ENCODE peak calls at places on chromosomes 2 and 18, in five cellular contexts. One of them, this sample, is unnamed.

GRCh38 chr2:26735883-26736588 is 28.0 kb upstream of the SLC35F6 start:
- DNase-seq in IMR-90: no peak
- DNase-seq in K562: no peak
- DNase-seq in cardiac muscle cell: no peak
- DNase-seq in OCI-LY7: no peak
- DNase-seq in this sample: no peak

GRCh38 chr2:207285451-207285771 is 119.7 kb upstream of the KLF7 start:
- DNase-seq in OCI-LY7: no peak
- DNase-seq in cardiac muscle cell: no peak
- DNase-seq in IMR-90: peak; percentile 21
- DNase-seq in K562: no peak
- DNase-seq in this sample: no peak

GRCh38 chr18:50429207-50429948 is 54.5 kb downstream of the SKA1 start:
- DNase-seq in IMR-90: peak; percentile 12
- DNase-seq in K562: peak; percentile 45
- DNase-seq in cardiac muscle cell: peak; percentile 63
- DNase-seq in OCI-LY7: peak; percentile 32
- DNase-seq in this sample: no peak

GRCh38 chr2:30029804-30030203 is 108.4 kb upstream of the ALK start:
- DNase-seq in OCI-LY7: no peak
- DNase-seq in cardiac muscle cell: no peak
- DNase-seq in K562: no peak
- DNase-seq in IMR-90: no peak
- DNase-seq in this sample: no peak

GRCh38 chr2:152716805-152717241 is 438 bp downstream of the PRPF40A start:
- DNase-seq in K562: peak; percentile 74
- DNase-seq in cardiac muscle cell: no peak
- DNase-seq in IMR-90: no peak
- DNase-seq in OCI-LY7: peak; percentile 55
- DNase-seq in this sample: no peak

GRCh38 chr2:236932711-236933300 is 152.9 kb upstream of the COPS8 start:
- DNase-seq in cardiac muscle cell: no peak
- DNase-seq in IMR-90: no peak
- DNase-seq in OCI-LY7: no peak
- DNase-seq in K562: no peak
- DNase-seq in this sample: no peak

GRCh38 chr18:51425889-51426288 is 228.4 kb upstream of the MEX3C start:
- DNase-seq in K562: no peak
- DNase-seq in IMR-90: no peak
- DNase-seq in cardiac muscle cell: peak; percentile 32
- DNase-seq in OCI-LY7: no peak
- DNase-seq in this sample: no peak

GRCh38 chr2:54428401-54428800 is 27.7 kb upstream of the SPTBN1 start:
- DNase-seq in K562: no peak
- DNase-seq in OCI-LY7: no peak
- DNase-seq in cardiac muscle cell: no peak
- DNase-seq in IMR-90: no peak
- DNase-seq in this sample: no peak

GRCh38 chr2:8243748-8244147 is 438.1 kb upstream of the ID2 start:
- DNase-seq in K562: no peak
- DNase-seq in IMR-90: no peak
- DNase-seq in OCI-LY7: no peak
- DNase-seq in cardiac muscle cell: no peak
- DNase-seq in this sample: no peak

GRCh38 chr2:181715033-181715630 is 34.8 kb upstream of the NEUROD1 start:
- DNase-seq in IMR-90: peak; percentile 82
- DNase-seq in cardiac muscle cell: peak; percentile 90
- DNase-seq in OCI-LY7: peak; percentile 78
- DNase-seq in K562: peak; percentile 81
- DNase-seq in this sample: peak; percentile 81

GRCh38 chr18:24499814-24500601 is 39.6 kb downstream of the HRH4 start:
- DNase-seq in OCI-LY7: no peak
- DNase-seq in K562: no peak
- DNase-seq in cardiac muscle cell: peak; percentile 3
- DNase-seq in IMR-90: peak; percentile 50
- DNase-seq in this sample: no peak

GRCh38 chr2:24730481-24730880 is 62.7 kb downstream of the PTRHD1 start:
- DNase-seq in K562: no peak
- DNase-seq in IMR-90: peak; percentile 75
- DNase-seq in cardiac muscle cell: peak; percentile 22
- DNase-seq in OCI-LY7: no peak
- DNase-seq in this sample: no peak

GRCh38 chr2:68765739-68766377 is 31.2 kb downstream of the ARHGAP25 start:
- DNase-seq in OCI-LY7: peak; percentile 58
- DNase-seq in IMR-90: peak; percentile 75
- DNase-seq in cardiac muscle cell: peak; percentile 34
- DNase-seq in K562: peak; percentile 22
- DNase-seq in this sample: no peak

GRCh38 chr18:66707473-66707872 is 103.6 kb upstream of the CDH19 start:
- DNase-seq in OCI-LY7: no peak
- DNase-seq in cardiac muscle cell: no peak
- DNase-seq in IMR-90: no peak
- DNase-seq in K562: no peak
- DNase-seq in this sample: no peak

GRCh38 chr2:10252651-10253050 is 50.1 kb upstream of the HPCAL1 start:
- DNase-seq in K562: no peak
- DNase-seq in IMR-90: no peak
- DNase-seq in OCI-LY7: no peak
- DNase-seq in cardiac muscle cell: no peak
- DNase-seq in this sample: no peak

GRCh38 chr2:240965905-240966456 is 32.4 kb upstream of the SNED1 start:
- DNase-seq in OCI-LY7: no peak
- DNase-seq in cardiac muscle cell: no peak
- DNase-seq in IMR-90: no peak
- DNase-seq in K562: no peak
- DNase-seq in this sample: peak; percentile 23

GRCh38 chr2:223721746-223722145 is 115.6 kb downstream of the AP1S3 start:
- DNase-seq in cardiac muscle cell: no peak
- DNase-seq in K562: no peak
- DNase-seq in IMR-90: no peak
- DNase-seq in OCI-LY7: no peak
- DNase-seq in this sample: no peak

GRCh38 chr2:100381240-100381639 is 36.2 kb downstream of the CHST10 start:
- DNase-seq in cardiac muscle cell: peak; percentile 84
- DNase-seq in IMR-90: peak; percentile 76
- DNase-seq in K562: peak; percentile 90
- DNase-seq in OCI-LY7: peak; percentile 79
- DNase-seq in this sample: peak; percentile 49

GRCh38 chr2:26327291-26328272 is 18.4 kb upstream of the SELENOI start:
- DNase-seq in K562: no peak
- DNase-seq in IMR-90: peak; percentile 75
- DNase-seq in OCI-LY7: no peak
- DNase-seq in cardiac muscle cell: peak; percentile 68
- DNase-seq in this sample: no peak

GRCh38 chr2:170394988-170395387 is 217.0 kb downstream of the MYO3B start:
- DNase-seq in K562: no peak
- DNase-seq in cardiac muscle cell: peak; percentile 6
- DNase-seq in IMR-90: no peak
- DNase-seq in OCI-LY7: no peak
- DNase-seq in this sample: no peak

GRCh38 chr2:133844214-133844892 is 276.1 kb upstream of the NCKAP5 start:
- DNase-seq in OCI-LY7: peak; percentile 63
- DNase-seq in cardiac muscle cell: peak; percentile 77
- DNase-seq in IMR-90: peak; percentile 88
- DNase-seq in K562: peak; percentile 69
- DNase-seq in this sample: peak; percentile 80

GRCh38 chr18:55522011-55522410 is 66.0 kb downstream of the TCF4 start:
- DNase-seq in K562: peak; percentile 71
- DNase-seq in OCI-LY7: peak; percentile 32
- DNase-seq in IMR-90: no peak
- DNase-seq in cardiac muscle cell: peak; percentile 38
- DNase-seq in this sample: no peak

GRCh38 chr2:108139521-108139920 is 100.2 kb upstream of the SULT1C3 start:
- DNase-seq in K562: peak; percentile 31
- DNase-seq in cardiac muscle cell: peak; percentile 14
- DNase-seq in OCI-LY7: peak; percentile 20
- DNase-seq in IMR-90: peak; percentile 13
- DNase-seq in this sample: no peak

GRCh38 chr2:120552800-120553471 is 182.7 kb upstream of the GLI2 start:
- DNase-seq in IMR-90: peak; percentile 23
- DNase-seq in OCI-LY7: peak; percentile 2
- DNase-seq in cardiac muscle cell: peak; percentile 94
- DNase-seq in K562: peak; percentile 75
- DNase-seq in this sample: peak; percentile 65

GRCh38 chr2:119914266-119914665 is 98.6 kb upstream of the EPB41L5 start:
- DNase-seq in cardiac muscle cell: peak; percentile 2
- DNase-seq in IMR-90: peak; percentile 59
- DNase-seq in OCI-LY7: no peak
- DNase-seq in K562: no peak
- DNase-seq in this sample: no peak

GRCh38 chr18:33603434-33603833 is 25.4 kb downstream of the ASXL3 start:
- DNase-seq in cardiac muscle cell: no peak
- DNase-seq in OCI-LY7: no peak
- DNase-seq in IMR-90: no peak
- DNase-seq in K562: no peak
- DNase-seq in this sample: no peak

GRCh38 chr18:44178476-44178875 is 502.2 kb upstream of the SETBP1 start:
- DNase-seq in cardiac muscle cell: peak; percentile 29
- DNase-seq in IMR-90: no peak
- DNase-seq in OCI-LY7: no peak
- DNase-seq in K562: no peak
- DNase-seq in this sample: no peak

GRCh38 chr2:161522796-161523195 is 101.4 kb upstream of the SLC4A10 start:
- DNase-seq in OCI-LY7: no peak
- DNase-seq in cardiac muscle cell: no peak
- DNase-seq in K562: no peak
- DNase-seq in IMR-90: no peak
- DNase-seq in this sample: no peak

GRCh38 chr2:176134978-176135575 is 5.6 kb downstream of the HOXD8 start:
- DNase-seq in IMR-90: no peak
- DNase-seq in cardiac muscle cell: no peak
- DNase-seq in OCI-LY7: no peak
- DNase-seq in K562: no peak
- DNase-seq in this sample: no peak
- H3K27ac ChIP-seq in IMR-90: no peak overlapping the region
- H3K27ac ChIP-seq in cardiac muscle cell: no peak overlapping the region
- H3K27ac ChIP-seq in OCI-LY7: no peak overlapping the region
- H3K27ac ChIP-seq in K562: no peak overlapping the region
- H3K27ac ChIP-seq in this sample: no peak overlapping the region

DNA sequence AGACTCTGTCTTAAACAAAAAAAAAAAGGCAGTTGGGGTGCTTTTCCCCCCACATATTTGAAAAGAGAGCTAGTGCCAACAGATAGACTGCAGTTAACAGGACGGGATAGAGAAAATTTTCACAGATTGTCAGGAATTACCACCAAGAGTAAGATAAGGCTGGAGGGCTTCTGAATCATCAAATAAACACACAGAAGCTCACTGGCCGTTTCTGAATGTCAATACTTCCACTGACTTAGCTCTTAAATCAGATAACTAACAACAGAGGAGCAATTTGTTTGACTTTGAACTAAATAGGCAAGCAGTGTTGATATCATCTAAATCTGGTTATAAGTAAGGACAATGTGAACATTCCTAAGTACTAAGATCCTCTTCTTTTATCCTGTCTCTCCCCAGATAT is 34.7 kb downstream of the PIEZO2 start:
- DNase-seq in K562: no peak
- DNase-seq in cardiac muscle cell: peak; percentile 47
- DNase-seq in OCI-LY7: no peak
- DNase-seq in IMR-90: peak; percentile 66
- DNase-seq in this sample: no peak
- H3K27ac ChIP-seq in K562: no peak overlapping the region
- H3K27ac ChIP-seq in cardiac muscle cell: no peak overlapping the region
- H3K27ac ChIP-seq in OCI-LY7: no peak overlapping the region
- H3K27ac ChIP-seq in IMR-90: peak overlapping the region; percentile 13
- H3K27ac ChIP-seq in this sample: no peak overlapping the region

GRCh38 chr2:127681288-127681771 is 6.0 kb upstream of the LIMS2 start:
- DNase-seq in OCI-LY7: no peak
- DNase-seq in K562: no peak
- DNase-seq in cardiac muscle cell: peak; percentile 37
- DNase-seq in IMR-90: no peak
- DNase-seq in this sample: no peak

GRCh38 chr2:127678991-127679390 is 3.7 kb upstream of the LIMS2 start:
- DNase-seq in IMR-90: no peak
- DNase-seq in OCI-LY7: no peak
- DNase-seq in cardiac muscle cell: no peak
- DNase-seq in K562: no peak
- DNase-seq in this sample: no peak

GRCh38 chr2:127681976-127682857 is 6.9 kb upstream of the LIMS2 start:
- DNase-seq in cardiac muscle cell: peak; percentile 16
- DNase-seq in K562: no peak
- DNase-seq in IMR-90: no peak
- DNase-seq in OCI-LY7: no peak
- DNase-seq in this sample: no peak

GRCh38 chr2:127679680-127680361 is 4.5 kb upstream of the LIMS2 start:
- DNase-seq in cardiac muscle cell: no peak
- DNase-seq in K562: no peak
- DNase-seq in OCI-LY7: no peak
- DNase-seq in IMR-90: no peak
- DNase-seq in this sample: peak; percentile 5

DNA sequence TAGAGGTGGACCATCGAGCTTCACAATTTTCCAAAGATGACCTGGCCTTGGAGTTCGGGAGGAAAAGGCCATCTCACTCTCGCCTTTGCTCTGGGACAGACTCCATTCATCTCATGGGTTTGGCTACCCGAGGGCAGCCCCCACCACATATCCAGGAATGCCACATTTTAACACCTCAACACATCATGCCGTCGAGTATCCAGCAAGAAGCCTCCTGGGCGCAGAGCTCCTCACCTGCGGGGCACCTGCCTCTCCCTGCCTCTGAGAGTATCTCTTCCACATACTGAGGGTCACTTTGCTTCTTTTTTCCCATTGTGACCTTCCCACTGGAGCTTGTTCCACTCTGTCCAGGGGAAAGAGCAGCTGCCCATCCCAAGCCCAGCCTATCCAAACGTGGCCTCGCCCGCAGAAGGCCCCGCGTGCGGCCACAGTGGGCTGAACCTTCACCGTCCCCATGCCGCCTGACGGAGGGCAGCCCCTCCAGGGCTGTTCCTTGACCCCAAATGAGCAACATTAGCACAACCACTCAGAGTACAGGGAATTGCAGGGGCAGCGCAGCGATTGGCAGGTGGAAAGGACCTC is 5.5 kb upstream of the LIMS2 start:
- DNase-seq in K562: no peak
- DNase-seq in OCI-LY7: no peak
- DNase-seq in IMR-90: no peak
- DNase-seq in cardiac muscle cell: no peak
- DNase-seq in this sample: no peak
- H3K27ac ChIP-seq in K562: no peak overlapping the region
- H3K27ac ChIP-seq in OCI-LY7: no peak overlapping the region
- H3K27ac ChIP-seq in IMR-90: no peak overlapping the region
- H3K27ac ChIP-seq in cardiac muscle cell: no peak overlapping the region
- H3K27ac ChIP-seq in this sample: no peak overlapping the region

GRCh38 chr18:12324991-12325725 is 17.1 kb downstream of the TUBB6 start:
- DNase-seq in IMR-90: no peak
- DNase-seq in K562: no peak
- DNase-seq in cardiac muscle cell: no peak
- DNase-seq in OCI-LY7: no peak
- DNase-seq in this sample: no peak

GRCh38 chr18:12318334-12318697 is 10.3 kb downstream of the TUBB6 start:
- DNase-seq in IMR-90: no peak
- DNase-seq in OCI-LY7: peak; percentile 51
- DNase-seq in cardiac muscle cell: no peak
- DNase-seq in K562: no peak
- DNase-seq in this sample: no peak

GRCh38 chr18:12318857-12319256 is 10.8 kb downstream of the TUBB6 start:
- DNase-seq in IMR-90: no peak
- DNase-seq in K562: no peak
- DNase-seq in OCI-LY7: no peak
- DNase-seq in cardiac muscle cell: no peak
- DNase-seq in this sample: no peak

GRCh38 chr18:12317664-12318333 is 9.8 kb downstream of the TUBB6 start:
- DNase-seq in IMR-90: peak; percentile 85
- DNase-seq in K562: no peak
- DNase-seq in OCI-LY7: peak; percentile 42
- DNase-seq in cardiac muscle cell: peak; percentile 82
- DNase-seq in this sample: no peak

GRCh38 chr18:12321331-12321730 is 13.3 kb downstream of the TUBB6 start:
- DNase-seq in OCI-LY7: peak; percentile 25
- DNase-seq in cardiac muscle cell: no peak
- DNase-seq in K562: no peak
- DNase-seq in IMR-90: no peak
- DNase-seq in this sample: no peak
- H3K27ac ChIP-seq in OCI-LY7: no peak overlapping the region
- H3K27ac ChIP-seq in cardiac muscle cell: peak overlapping the region; percentile 64
- H3K27ac ChIP-seq in K562: no peak overlapping the region
- H3K27ac ChIP-seq in IMR-90: no peak overlapping the region
- H3K27ac ChIP-seq in this sample: no peak overlapping the region

This sample was measured in dorsolateral prefrontal cortex.